ENCODE peak calls at places on chromosomes 5 and 9, in four cellular contexts. A is GM12891, P is K562, J is GM12878. Z is an unnamed sample.
A peak's percentile ranks its signal among the peaks of the same experiment; 100 is the strongest.

GRCh38 chr9:80797841-80798688 is 891.3 kb downstream of the TLE1 start:
- DNase-seq in P (no peak), A (no peak), J (no peak), Z (no peak)

GRCh38 chr5:87300744-87301143 is 33.1 kb downstream of the RASA1 start:
- DNase-seq in P (peak; percentile 11), A (no peak), J (no peak), Z (peak; percentile 2)

GRCh38 chr5:125722550-125722949 is 700.7 kb upstream of the GRAMD2B start:
- DNase-seq in J (no peak), A (no peak), P (no peak), Z (no peak)

GRCh38 chr9:38075272-38075671 is 6.2 kb upstream of the SHB start:
- DNase-seq in P (no peak), A (no peak), J (no peak), Z (no peak)

GRCh38 chr9:136023401-136024225 is 62.4 kb upstream of the UBAC1 start:
- DNase-seq in J (no peak), A (no peak), P (no peak), Z (no peak)

GRCh38 chr9:469672-470040 is 255.0 kb downstream of the DOCK8 start:
- DNase-seq in J (no peak), P (no peak), A (peak; percentile 19), Z (peak; percentile 19)

GRCh38 chr5:167049043-167049663 is 1242.3 kb upstream of the WWC1 start:
- DNase-seq in A (no peak), P (peak; percentile 5), J (no peak), Z (peak; percentile 15)

GRCh38 chr9:122954253-122954691 is 13.5 kb downstream of the RABGAP1 start:
- DNase-seq in J (no peak), P (no peak), A (no peak), Z (no peak)

GRCh38 chr5:175216991-175217390 is 227.0 kb downstream of the DRD1 start:
- DNase-seq in P (no peak), A (no peak), J (no peak), Z (no peak)

GRCh38 chr5:85049020-85049419 is 664.3 kb upstream of the EDIL3 start:
- DNase-seq in P (no peak), J (no peak), A (no peak), Z (no peak)

GRCh38 chr5:159800131-159800830 is 116.0 kb upstream of the ADRA1B start:
- DNase-seq in P (no peak), J (no peak), A (no peak), Z (no peak)

GRCh38 chr5:54832066-54832465 is 153.3 kb downstream of the ESM1 start:
- DNase-seq in P (no peak), J (no peak), A (no peak), Z (no peak)

GRCh38 chr9:82161876-82162275 is 173.3 kb downstream of the SPATA31D1 start:
- DNase-seq in J (no peak), A (no peak), P (no peak), Z (no peak)

GRCh38 chr5:68382640-68383039 is 167.1 kb downstream of the PIK3R1 start:
- DNase-seq in P (no peak), A (no peak), J (no peak), Z (no peak)

GRCh38 chr5:92371889-92372235 is 988.7 kb upstream of the ARRDC3 start:
- DNase-seq in P (no peak), J (no peak), A (no peak), Z (no peak)

GRCh38 chr5:156934450-156935211 is 28.4 kb downstream of the TIMD4 start:
- DNase-seq in P (no peak), A (no peak), J (no peak), Z (peak; percentile 11)

GRCh38 chr5:73448451-73449136 is at the start of gene FOXD1:
- DNase-seq in J (no peak), P (peak; percentile 60), A (no peak), Z (no peak)
- TF ChIP-seq POLR2AphosphoS5 in J (no peak), P (no peak), A (no peak), Z (no peak)

GRCh38 chr5:142213077-142213476 is 104.5 kb downstream of the NDFIP1 start:
- DNase-seq in P (no peak), A (no peak), J (no peak), Z (no peak)
- TF ChIP-seq SPI1 in P (no peak), A (no peak), J (no peak), Z (no peak)

GRCh38 chr5:132506094-132506692 is 15.6 kb upstream of the IRF1 start:
- DNase-seq in P (peak; percentile 74), A (no peak), J (no peak), Z (no peak)
- TF ChIP-seq POLR2AphosphoS5 in P (no peak), A (no peak), J (no peak), Z (no peak)

DNA sequence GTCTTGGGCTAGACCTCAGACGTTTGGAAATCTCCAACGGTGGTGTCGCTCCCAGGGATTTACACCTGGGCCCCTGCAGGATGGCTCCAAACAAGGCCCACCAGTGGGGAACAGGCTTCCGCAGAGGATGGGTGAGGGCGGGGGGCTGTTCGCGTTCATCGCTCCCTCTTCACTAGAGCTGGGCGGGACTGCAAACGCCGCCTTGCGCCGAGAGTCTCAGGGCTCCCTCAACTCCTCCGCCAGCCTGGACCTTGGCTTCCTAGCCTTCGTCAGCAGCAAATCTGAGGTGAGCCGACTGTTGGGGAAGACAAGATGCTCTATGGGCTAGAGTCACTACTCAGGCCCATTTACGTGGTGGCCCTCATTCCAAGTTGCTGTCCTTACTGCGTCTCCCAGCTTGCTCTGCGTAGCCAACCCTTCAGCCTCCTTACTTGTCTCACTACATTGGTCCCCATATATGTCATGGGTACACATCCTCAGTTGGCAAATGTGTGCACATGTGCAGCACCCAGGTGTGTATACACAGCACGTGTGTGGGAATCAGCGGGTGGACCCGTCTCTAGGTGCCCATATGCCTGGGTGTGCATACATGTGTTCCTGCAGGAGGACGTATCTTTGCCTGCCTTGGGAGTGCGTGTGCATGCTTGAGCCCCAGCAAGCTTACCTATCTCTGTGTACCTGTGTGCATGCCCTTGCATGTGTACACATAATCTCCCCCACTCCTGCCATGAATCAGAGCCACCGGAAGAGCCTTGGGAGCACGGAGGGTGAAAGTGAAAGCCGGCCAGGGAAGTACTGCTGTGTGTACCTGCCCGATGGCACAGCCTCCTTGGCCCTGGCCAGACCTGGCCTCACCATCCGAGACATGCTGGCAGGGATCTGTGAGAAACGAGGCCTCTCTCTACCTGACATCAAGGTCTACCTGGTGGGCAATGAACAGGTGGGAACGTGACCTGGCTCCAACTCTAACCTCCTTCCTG is 10.5 kb downstream of the RGS14 start:
- DNase-seq in A (no peak), J (no peak), P (peak; percentile 55), Z (no peak)
- TF ChIP-seq SPI1 in A (no peak), J (no peak), P (no peak), Z (no peak)

GRCh38 chr5:96871686-96872085 is 4.6 kb upstream of the ERAP2 start:
- DNase-seq in P (no peak), J (no peak), A (no peak), Z (no peak)

GRCh38 chr5:96870094-96871021 is 5.9 kb upstream of the ERAP2 start:
- DNase-seq in J (no peak), P (no peak), A (no peak), Z (no peak)

GRCh38 chr5:96868603-96869371 is 7.5 kb upstream of the ERAP2 start:
- DNase-seq in P (peak; percentile 51), A (no peak), J (no peak), Z (no peak)

GRCh38 chr5:96871022-96871388 is 5.3 kb upstream of the ERAP2 start:
- DNase-seq in J (no peak), P (no peak), A (no peak), Z (no peak)

DNA sequence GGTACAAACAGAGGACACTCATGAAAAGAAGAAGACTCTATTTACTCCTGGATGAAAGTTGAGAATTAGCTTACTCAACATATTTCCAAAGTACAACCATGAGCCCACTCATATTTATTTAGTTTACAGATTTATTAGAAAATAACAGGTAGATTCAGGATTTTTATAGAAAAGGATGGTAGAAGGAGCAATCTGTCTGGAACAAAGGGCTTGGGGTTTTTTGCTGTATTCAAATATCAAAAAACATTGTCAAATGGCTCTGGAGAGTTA is 7.0 kb upstream of the ERAP2 start:
- DNase-seq in J (no peak), P (no peak), A (no peak), Z (no peak)
- TF ChIP-seq POLR2AphosphoS5 in J (no peak), P (no peak), A (no peak), Z (no peak)

GRCh38 chr5:103589416-103590175 is 27.0 kb upstream of the NUDT12 start:
- DNase-seq in A (no peak), J (no peak), P (no peak), Z (no peak)
- TF ChIP-seq SPI1 in A (no peak), J (no peak), P (no peak), Z (no peak)

GRCh38 chr9:9078301-9078700 is 1278.7 kb upstream of the DMAC1 start:
- DNase-seq in J (no peak), A (no peak), P (no peak), Z (no peak)

GRCh38 chr9:9079473-9079872 is 1279.9 kb upstream of the DMAC1 start:
- DNase-seq in P (no peak), J (no peak), A (no peak), Z (no peak)
- TF ChIP-seq POLR2AphosphoS5 in P (no peak), J (no peak), A (no peak), Z (no peak)

DNA sequence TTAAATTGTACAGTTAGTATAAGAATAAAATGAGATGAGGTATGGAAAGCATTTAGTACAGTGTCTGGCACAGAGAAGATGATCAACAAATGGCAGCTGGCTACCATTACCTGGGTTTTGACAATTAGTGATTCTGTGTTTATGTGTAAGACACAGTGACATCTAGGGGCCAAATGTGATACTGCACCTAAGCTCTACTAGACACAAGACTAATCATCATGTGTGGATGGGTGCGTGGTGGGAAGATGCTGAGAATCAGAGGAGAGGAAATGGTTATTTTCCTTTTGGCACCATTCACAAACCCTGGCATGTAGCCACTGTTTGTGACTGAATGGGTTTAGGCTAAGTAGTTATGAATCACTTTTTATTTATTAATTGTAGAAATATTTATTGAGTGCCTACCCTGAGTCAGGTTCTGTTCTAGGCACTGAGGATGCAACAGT is 109.8 kb upstream of the TBC1D2 start:
- DNase-seq in J (no peak), P (peak; percentile 49), A (no peak), Z (peak; percentile 22)
- TF ChIP-seq SPI1 in J (no peak), P (no peak), A (no peak), Z (no peak)

GRCh38 chr5:173316463-173317020 is 11.7 kb downstream of the STC2 start:
- DNase-seq in A (no peak), J (no peak), P (no peak), Z (no peak)

GRCh38 chr5:173318338-173318737 is 9.9 kb downstream of the STC2 start:
- DNase-seq in P (no peak), J (no peak), A (no peak), Z (no peak)

GRCh38 chr5:173318881-173319609 is 9.2 kb downstream of the STC2 start:
- DNase-seq in P (no peak), J (no peak), A (no peak), Z (no peak)

GRCh38 chr5:173317091-173317685 is 11.0 kb downstream of the STC2 start:
- DNase-seq in P (no peak), J (no peak), A (no peak), Z (no peak)

GRCh38 chr5:173317852-173318251 is 10.4 kb downstream of the STC2 start:
- DNase-seq in P (no peak), J (no peak), A (no peak), Z (no peak)
- TF ChIP-seq POLR2AphosphoS5 in P (no peak), J (no peak), A (no peak), Z (no peak)

GRCh38 chr9:129584136-129584535 is 36.8 kb downstream of the C9orf50 start:
- DNase-seq in A (no peak), P (peak; percentile 91), J (peak; percentile 76), Z (no peak)
- TF ChIP-seq SPI1 in A (peak; percentile 20), P (peak; percentile 76), J (peak; percentile 40), Z (peak; percentile 65)

Z was measured in HL-60.